ENCODE peak calls at places on chromosomes 6 and 20, in six cellular contexts. J is GF-D8; W is stromal cell of bone marrow; U is PC-9; M is HTR-8/SVneo; B is CD8-positive, alpha-beta memory T cell. T is an unnamed sample.

GRCh38 chr6:3415490-3415889 is 41.4 kb downstream of the SLC22A23 start:
- DNase-seq in B (no peak), W (no peak), M (no peak), J (no peak), U (no peak), T (no peak)

GRCh38 chr20:37360515-37361115 is 14.7 kb downstream of the SRC start:
- DNase-seq in M (no peak), J (no peak), U (no peak), B (no peak), W (no peak), T (no peak)

GRCh38 chr6:151399679-151400078 is 8.3 kb upstream of the ZBTB2 start:
- DNase-seq in U (peak; percentile 95), B (no peak), J (no peak), M (no peak), W (no peak), T (no peak)

GRCh38 chr20:21396045-21396893 is 1.1 kb downstream of the NKX2-4 start:
- DNase-seq in J (no peak), M (no peak), B (no peak), W (no peak), U (no peak), T (no peak)

GRCh38 chr6:722077-722524 is 29.2 kb upstream of the EXOC2 start:
- DNase-seq in B (peak; percentile 78), W (peak; percentile 69), U (peak; percentile 49), J (peak; percentile 5), M (peak; percentile 80), T (peak; percentile 40)

GRCh38 chr6:41470341-41471063 is 75.7 kb upstream of the FOXP4 start:
- DNase-seq in B (no peak), U (no peak), J (no peak), W (peak; percentile 22), M (no peak), T (no peak)

GRCh38 chr6:80531676-80532619 is 425.5 kb downstream of the BCKDHB start:
- DNase-seq in M (no peak), W (no peak), J (no peak), B (no peak), U (no peak), T (no peak)

GRCh38 chr20:59933296-59933848 is at the start of gene SYCP2:
- DNase-seq in W (no peak), B (peak; percentile 84), J (no peak), M (no peak), U (no peak), T (no peak)

GRCh38 chr6:164108869-164109769 is 694.6 kb downstream of the QKI start:
- DNase-seq in W (no peak), B (no peak), M (peak; percentile 63), J (peak; percentile 55), U (no peak), T (no peak)

GRCh38 chr6:31691564-31692108 is 10.8 kb upstream of the LY6G5C start:
- DNase-seq in M (no peak), B (no peak), J (no peak), W (no peak), U (no peak), T (no peak)

GRCh38 chr6:37004044-37004984 is 1.1 kb upstream of the FGD2 start:
- DNase-seq in J (no peak), W (no peak), U (no peak), M (no peak), B (no peak), T (no peak)

GRCh38 chr6:90818163-90818562 is 231.3 kb upstream of the MAP3K7 start:
- DNase-seq in W (no peak), B (no peak), J (no peak), U (no peak), M (no peak), T (no peak)

T was measured in AG09309.